ENCODE peak calls at places on chromosomes 12 and 14, in five cellular contexts. O, D, T, P and E are unnamed samples.

GRCh38 chr12:100904270-100904669 is 109.7 kb downstream of the ANO4 start:
- DNase-seq in D (peak; percentile 51), O (no peak), P (no peak), T (no peak), E (no peak)

GRCh38 chr12:102326987-102327386 is 129.4 kb upstream of the PMCH start:
- DNase-seq in P (no peak), D (peak; percentile 7), T (no peak), O (no peak), E (no peak)

GRCh38 chr12:115774148-115774905 is 503.2 kb downstream of the MED13L start:
- DNase-seq in O (no peak), T (no peak), D (no peak), P (no peak), E (no peak)

GRCh38 chr12:49967042-49967776 is 5.5 kb downstream of the AQP5 start:
- DNase-seq in D (peak; percentile 78), O (peak; percentile 93), T (peak; percentile 90), P (peak; percentile 96), E (peak; percentile 97)

GRCh38 chr12:30694971-30695326 is 720 bp downstream of the IPO8 start:
- DNase-seq in T (peak; percentile 23), P (peak; percentile 17), D (peak; percentile 35), O (peak; percentile 50), E (peak; percentile 28)

GRCh38 chr14:102202944-102203343 is 63.2 kb downstream of the WDR20 start:
- DNase-seq in T (no peak), O (no peak), P (no peak), D (no peak), E (no peak)

GRCh38 chr14:95875831-95876768 is 532 bp upstream of the TUNAR start:
- DNase-seq in O (no peak), T (no peak), D (no peak), P (no peak), E (peak; percentile 6)

GRCh38 chr12:56941299-56942017 is 7.2 kb upstream of the SDR9C7 start:
- DNase-seq in P (peak; percentile 63), D (peak; percentile 50), T (no peak), O (no peak), E (no peak)

DNA sequence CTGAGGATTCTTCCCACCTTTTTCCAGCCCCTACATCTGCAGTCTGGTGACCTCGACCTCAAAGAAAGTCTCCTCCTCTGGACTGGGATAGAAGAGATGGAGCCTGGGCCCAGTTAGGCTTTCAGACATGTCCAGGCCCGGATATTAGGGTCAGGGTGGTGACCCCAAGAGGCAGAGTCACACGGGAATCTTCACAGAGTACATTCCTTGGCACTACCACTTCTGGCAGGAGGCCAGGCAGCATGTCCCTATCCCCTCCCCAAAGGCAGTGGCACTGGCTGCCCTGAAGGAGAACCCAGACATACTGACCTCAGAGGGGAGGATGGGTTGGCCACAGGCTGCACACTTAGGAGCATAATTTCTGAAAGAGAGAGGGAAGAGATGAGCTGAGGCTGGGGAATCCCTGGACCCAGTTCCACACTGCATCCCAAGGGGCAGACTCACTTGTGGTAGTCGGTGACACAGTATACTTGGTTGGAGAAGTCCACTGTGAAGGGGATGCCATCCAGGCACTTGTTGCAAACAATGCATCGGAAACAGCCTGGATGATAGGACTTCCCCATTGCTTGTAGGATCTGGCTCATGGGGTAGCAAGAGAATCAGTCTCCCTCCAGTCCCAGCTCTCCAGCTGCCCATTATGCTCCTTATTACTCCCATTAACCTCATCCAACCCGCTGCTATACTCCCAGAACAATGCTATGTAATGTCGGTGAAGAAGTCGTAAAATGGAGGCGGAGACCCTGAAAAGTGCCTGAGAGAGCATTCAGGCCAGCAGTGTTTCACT is 7.6 kb downstream of the AJUBA start:
- DNase-seq in T (no peak), O (no peak), D (no peak), P (no peak), E (peak; percentile 40)
- H3K36me3 ChIP-seq in T (no peaks in the 10 kb centered on the region), O (no peaks in the 10 kb centered on the region), D (peaks cover 51% of the 10 kb centered on the region), P (no peaks in the 10 kb centered on the region), E (peaks cover 72% of the 10 kb centered on the region)

DNA sequence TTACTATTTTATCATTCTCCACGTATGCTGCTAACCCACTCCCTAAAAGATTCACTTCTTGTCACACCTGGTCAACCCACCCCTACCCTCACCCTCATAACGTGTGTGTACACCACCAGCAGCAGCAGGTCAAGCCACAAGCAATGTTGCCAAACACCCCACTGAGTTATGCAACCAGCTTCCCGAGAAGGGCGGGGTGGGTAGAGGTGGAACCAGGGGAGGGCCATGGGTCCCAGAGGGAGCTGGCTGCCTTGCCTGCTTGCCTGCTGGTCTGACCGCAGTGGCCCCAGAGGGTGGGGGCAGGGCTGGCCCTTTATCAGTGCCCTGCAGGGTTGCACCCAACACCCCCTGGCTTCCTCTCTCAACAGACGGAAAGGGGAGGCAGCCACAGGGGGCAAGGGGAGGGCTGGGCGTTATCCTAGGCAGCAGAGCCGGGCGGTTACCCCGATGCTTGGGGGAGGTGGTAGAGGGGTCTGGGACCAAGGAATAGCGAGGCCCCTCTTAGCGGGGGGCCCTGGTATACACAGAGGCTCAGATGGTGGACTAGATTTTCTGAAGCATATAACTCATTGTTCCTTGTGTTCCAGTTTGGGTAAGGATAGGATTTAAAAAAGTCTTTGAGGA is 3.5 kb upstream of the NFE2 start:
- DNase-seq in T (peak; percentile 76), P (peak; percentile 93), O (peak; percentile 50), D (no peak), E (peak; percentile 22)
- H3K4me1 ChIP-seq in T (peaks cover 8% of the 10 kb centered on the region), P (peaks cover 39% of the 10 kb centered on the region), O (no peaks in the 10 kb centered on the region), D (peaks cover 9% of the 10 kb centered on the region), E (peaks cover 4% of the 10 kb centered on the region)

DNA sequence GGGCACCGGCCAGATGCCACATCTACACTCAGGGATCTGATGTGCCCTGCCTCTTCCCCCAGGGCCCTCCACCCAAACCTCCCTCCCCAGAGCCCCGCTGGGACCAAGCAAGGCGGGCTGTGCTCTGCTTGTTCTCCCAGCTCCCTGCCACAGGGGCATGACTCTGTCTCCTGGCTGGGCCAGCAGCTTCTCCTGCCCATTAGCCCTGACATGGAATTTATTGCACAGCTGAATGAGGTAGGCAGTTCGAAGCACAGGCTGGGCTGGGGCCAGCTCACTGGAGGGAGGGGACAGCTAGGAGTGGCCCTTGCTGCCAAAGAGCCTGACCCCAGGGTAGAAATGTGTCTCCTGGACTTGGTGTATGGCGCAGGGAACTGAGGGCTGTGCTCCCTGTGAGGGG is 42.4 kb downstream of the ARL6IP4 start:
- DNase-seq in P (no peak), D (no peak), O (no peak), T (no peak), E (no peak)
- H3K4me3 ChIP-seq in P (no peak overlapping the region), D (no peak overlapping the region), O (no peak overlapping the region), T (no peak overlapping the region), E (no peak overlapping the region)

GRCh38 chr12:132064641-132065040 is 79.5 kb downstream of the DDX51 start:
- DNase-seq in D (no peak), T (no peak), O (no peak), P (no peak), E (no peak)

GRCh38 chr12:132061641-132062430 is 82.3 kb downstream of the DDX51 start:
- DNase-seq in P (no peak), T (no peak), O (no peak), D (no peak), E (no peak)

GRCh38 chr12:132062481-132062880 is 81.6 kb downstream of the DDX51 start:
- DNase-seq in O (no peak), D (no peak), T (no peak), P (no peak), E (no peak)

GRCh38 chr12:132063491-132063890 is 80.6 kb downstream of the DDX51 start:
- DNase-seq in D (no peak), T (no peak), P (no peak), O (no peak), E (no peak)

DNA sequence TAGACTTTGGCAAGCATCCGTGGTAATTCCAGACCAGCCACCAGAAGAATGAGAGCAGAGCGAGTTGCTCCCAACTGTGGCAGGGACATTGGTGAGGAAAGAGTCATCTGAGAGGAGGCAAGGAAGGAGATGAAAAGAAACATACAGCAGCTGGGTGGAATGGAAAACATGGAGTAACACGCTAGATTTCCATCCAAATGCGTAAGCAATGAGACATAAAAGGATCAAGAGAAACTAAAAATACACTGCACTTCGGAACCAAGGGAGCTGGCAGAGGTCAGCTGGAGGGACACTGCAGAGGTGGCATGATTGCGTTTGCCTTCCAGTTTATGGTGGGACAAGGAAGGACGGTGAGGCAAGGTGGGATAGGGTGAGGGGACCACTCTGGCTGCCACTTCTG is 82.9 kb downstream of the DDX51 start:
- DNase-seq in O (no peak), D (no peak), P (no peak), T (no peak), E (no peak)
- H3K36me3 ChIP-seq in O (no peaks in the 10 kb centered on the region), D (peaks cover 53% of the 10 kb centered on the region), P (peaks cover 88% of the 10 kb centered on the region), T (peaks cover 5% of the 10 kb centered on the region), E (peaks cover 52% of the 10 kb centered on the region)

GRCh38 chr14:73784988-73785313 is 66.7 kb upstream of the PTGR2 start:
- DNase-seq in P (no peak), T (no peak), D (no peak), O (no peak), E (no peak)

GRCh38 chr14:73785336-73785833 is 66.2 kb upstream of the PTGR2 start:
- DNase-seq in P (no peak), T (no peak), D (peak; percentile 93), O (peak; percentile 40), E (peak; percentile 75)

GRCh38 chr14:73786942-73787759 is 64.5 kb upstream of the PTGR2 start:
- DNase-seq in T (no peak), P (peak; percentile 72), D (peak; percentile 35), O (peak; percentile 81), E (peak; percentile 38)

GRCh38 chr14:73786632-73786941 is 65.0 kb upstream of the PTGR2 start:
- DNase-seq in D (peak; percentile 40), P (no peak), O (no peak), T (no peak), E (peak; percentile 30)

GRCh38 chr14:73785834-73786631 is 65.6 kb upstream of the PTGR2 start:
- DNase-seq in T (peak; percentile 83), D (peak; percentile 96), P (peak; percentile 52), O (peak; percentile 75), E (peak; percentile 82)
- H3K4me1 ChIP-seq in T (peaks cover 62% of the 10 kb centered on the region), D (peaks cover 36% of the 10 kb centered on the region), P (peaks cover 43% of the 10 kb centered on the region), O (peaks cover 34% of the 10 kb centered on the region), E (peaks cover 37% of the 10 kb centered on the region)

GRCh38 chr14:50530794-50531193 is 1.6 kb downstream of the MAP4K5 start:
- DNase-seq in D (no peak), P (no peak), T (no peak), O (no peak), E (no peak)
- H3K4me3 ChIP-seq in D (peak overlapping the region; percentile 95), P (peak overlapping the region; percentile 66), T (peak overlapping the region; percentile 83), O (peak overlapping the region; percentile 85), E (peak overlapping the region; percentile 82)

DNA sequence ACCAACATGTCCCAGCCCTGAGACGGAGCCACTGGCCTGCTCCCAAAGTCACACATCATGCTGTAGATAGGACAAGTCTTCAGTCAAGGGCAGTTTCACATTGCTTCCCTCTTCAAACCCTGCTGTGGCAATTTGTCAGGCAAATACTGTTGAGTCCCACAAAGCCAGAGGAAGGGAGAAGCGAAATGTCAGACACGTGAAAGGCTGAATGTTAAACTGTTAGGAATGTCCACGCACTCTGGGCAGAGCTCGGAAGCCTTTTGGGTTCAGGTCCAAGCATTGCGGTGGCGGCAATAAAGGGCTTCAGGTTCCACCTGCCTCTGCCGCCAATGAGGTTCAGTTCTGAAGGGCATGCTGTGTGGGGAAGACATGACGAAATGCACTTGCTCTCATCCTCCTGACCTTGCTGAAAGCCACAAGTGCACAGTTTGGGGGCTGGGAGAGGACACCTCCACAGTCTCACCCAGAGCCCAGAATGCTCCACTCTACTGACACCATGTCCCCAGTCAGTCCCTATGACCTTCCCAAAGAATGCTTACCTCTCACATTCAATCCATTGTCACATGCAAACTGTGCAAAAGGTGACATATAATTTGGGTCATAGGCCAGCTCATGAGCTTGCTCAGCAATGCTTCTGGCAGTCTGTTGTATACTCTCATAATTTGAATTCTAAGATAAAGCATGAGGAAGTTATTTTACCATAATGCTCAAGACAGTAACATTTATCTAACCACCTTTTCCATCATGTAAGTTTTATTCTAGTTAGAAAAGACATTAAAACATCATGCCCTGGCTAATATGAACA is 35.7 kb downstream of the RAD9B start:
- DNase-seq in P (no peak), O (no peak), D (no peak), T (no peak), E (no peak)
- H3K36me3 ChIP-seq in P (peaks cover 77% of the 10 kb centered on the region), O (no peaks in the 10 kb centered on the region), D (peaks cover 19% of the 10 kb centered on the region), T (peaks cover 9% of the 10 kb centered on the region), E (peaks cover 27% of the 10 kb centered on the region)